ENCODE peak calls at places on chromosome 10, in seven cellular contexts. W is H1, X is neuronal stem cell, M is IMR-90, D is mesendoderm, N is mesenchymal stem cell, R is trophoblast cell. A is an unnamed sample.

GRCh38 chr10:22379059-22379458 is 33.8 kb downstream of the SPAG6 start:
- DNase-seq in W (no peak), X (no peak), M (no peak), D (no peak), N (no peak), R (no peak), A (no peak)

GRCh38 chr10:120422459-120422858 is 34.6 kb upstream of the PLPP4 start:
- DNase-seq in W (peak; percentile 13), X (no peak), M (peak; percentile 52), D (peak; percentile 42), N (peak; percentile 90), R (peak; percentile 67), A (no peak)

GRCh38 chr10:1159131-1160061 is 103.2 kb downstream of the WDR37 start:
- DNase-seq in W (no peak), X (no peak), M (peak; percentile 58), D (no peak), N (no peak), R (peak; percentile 68), A (no peak)

GRCh38 chr10:103761075-103761920 is 94.1 kb downstream of the SH3PXD2A start:
- DNase-seq in W (no peak), X (no peak), M (no peak), D (no peak), N (no peak), R (peak; percentile 41), A (no peak)

GRCh38 chr10:132390455-132391371 is 6.3 kb upstream of the PWWP2B start:
- DNase-seq in W (no peak), X (no peak), M (no peak), D (no peak), N (no peak), R (no peak), A (no peak)

GRCh38 chr10:7529638-7530037 is 118.8 kb upstream of the SFMBT2 start:
- DNase-seq in W (peak; percentile 29), X (no peak), M (no peak), D (peak; percentile 66), N (peak; percentile 5), R (peak; percentile 61), A (peak; percentile 59)

GRCh38 chr10:44974082-44974627 is 4.5 kb downstream of the DEPP1 start:
- DNase-seq in W (no peak), X (no peak), M (no peak), D (no peak), N (no peak), R (no peak), A (no peak)

GRCh38 chr10:88041243-88042161 is 178.1 kb downstream of the PTEN start:
- DNase-seq in W (no peak), X (no peak), M (peak; percentile 48), D (no peak), N (peak; percentile 42), R (no peak), A (no peak)

DNA sequence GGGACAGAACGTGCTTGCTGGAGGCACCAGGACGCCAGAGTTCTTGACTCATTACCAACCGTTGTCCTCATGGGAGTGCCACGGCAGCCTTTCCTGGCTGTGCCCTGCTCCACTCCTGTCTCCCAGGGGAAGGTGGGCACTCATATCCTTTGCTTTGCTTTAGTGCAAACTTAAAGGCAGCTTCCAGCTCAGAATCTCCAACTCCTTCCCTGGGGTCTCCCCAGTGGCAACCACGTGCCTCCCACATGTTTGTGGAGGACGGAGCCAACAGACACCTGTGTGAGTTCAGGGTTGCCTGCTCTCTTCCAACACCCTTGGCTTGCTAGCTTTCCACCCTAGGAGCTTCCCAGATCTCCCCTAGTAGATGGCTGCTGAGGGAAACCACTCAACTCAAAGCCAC is 52.0 kb upstream of the HMX3 start:
- DNase-seq in W (no peak), X (no peak), M (no peak), D (no peak), N (no peak), R (no peak), A (no peak)
- H3K18ac ChIP-seq in W (no peak overlapping the region), X (no peak overlapping the region), M (no peak overlapping the region), D (no peak overlapping the region), N (no peak overlapping the region), R (no peak overlapping the region), A (no peak overlapping the region)

GRCh38 chr10:113764598-113764997 is 13.1 kb downstream of the PLEKHS1 start:
- DNase-seq in W (no peak), X (no peak), M (no peak), D (no peak), N (peak; percentile 65), R (peak; percentile 7), A (no peak)

GRCh38 chr10:113767222-113767621 is 15.7 kb downstream of the PLEKHS1 start:
- DNase-seq in W (no peak), X (no peak), M (no peak), D (no peak), N (no peak), R (peak; percentile 54), A (no peak)

GRCh38 chr10:113756940-113757543 is 5.6 kb downstream of the PLEKHS1 start:
- DNase-seq in W (no peak), X (no peak), M (no peak), D (no peak), N (no peak), R (no peak), A (no peak)

GRCh38 chr10:113765910-113766309 is 14.4 kb downstream of the PLEKHS1 start:
- DNase-seq in W (no peak), X (no peak), M (no peak), D (no peak), N (no peak), R (no peak), A (no peak)

GRCh38 chr10:113762083-113762482 is 10.6 kb downstream of the PLEKHS1 start:
- DNase-seq in W (no peak), X (no peak), M (no peak), D (no peak), N (no peak), R (no peak), A (no peak)
- H4K8ac ChIP-seq in W (no peak overlapping the region), X (no peak overlapping the region), M (no peak overlapping the region), D (no peak overlapping the region), N (no peak overlapping the region), R (no peak overlapping the region), A (no peak overlapping the region)

DNA sequence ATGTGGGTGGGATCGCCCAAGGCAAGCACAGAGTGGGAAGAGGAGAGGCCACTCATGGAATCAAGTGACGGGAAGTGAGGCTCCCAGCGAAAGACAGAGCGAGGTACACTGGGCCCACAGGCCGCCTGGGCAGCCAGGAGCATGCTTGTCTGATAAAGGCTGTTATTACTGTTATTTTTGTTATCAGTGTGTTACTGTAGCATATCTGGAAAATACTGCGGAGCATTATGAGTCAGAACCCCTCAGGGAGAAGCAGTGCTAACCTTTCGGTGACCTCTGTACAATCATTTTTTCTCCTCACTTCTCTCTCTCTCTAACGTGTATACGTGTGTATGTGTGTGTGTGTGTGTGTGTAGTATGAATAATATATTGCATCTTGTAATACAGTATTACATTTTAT is 3.8 kb upstream of the TCERG1L start:
- DNase-seq in W (no peak), X (no peak), M (no peak), D (no peak), N (no peak), R (peak; percentile 75), A (no peak)
- H3K18ac ChIP-seq in W (no peak overlapping the region), X (peak overlapping the region; percentile 46), M (no peak overlapping the region), D (no peak overlapping the region), N (no peak overlapping the region), R (no peak overlapping the region), A (no peak overlapping the region)

DNA sequence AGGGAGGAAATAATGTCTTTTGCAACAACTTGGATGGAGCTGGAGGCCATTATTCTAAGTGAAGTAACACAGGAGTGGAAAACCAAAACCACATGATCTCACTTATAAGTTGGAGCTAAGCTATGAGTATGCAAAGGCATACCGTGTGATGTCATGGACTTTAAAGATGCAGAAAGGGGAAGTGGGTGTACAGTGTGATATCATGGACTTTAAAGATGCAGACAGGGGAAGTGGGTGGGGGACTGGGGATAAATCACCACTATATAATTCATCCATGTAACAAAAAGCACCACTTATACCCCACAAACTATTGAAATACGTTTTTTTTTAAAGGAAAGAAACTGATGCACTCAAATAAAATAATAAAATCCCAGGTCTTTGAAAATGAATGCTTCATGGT is 29.5 kb downstream of the LYZL2 start:
- DNase-seq in W (no peak), X (no peak), M (peak; percentile 18), D (no peak), N (peak; percentile 13), R (peak; percentile 20), A (no peak)
- H4K8ac ChIP-seq in W (no peak overlapping the region), X (no peak overlapping the region), M (no peak overlapping the region), D (no peak overlapping the region), N (no peak overlapping the region), R (no peak overlapping the region), A (no peak overlapping the region)

GRCh38 chr10:78980815-78981214 is 88.0 kb upstream of the ZMIZ1 start:
- DNase-seq in W (no peak), X (no peak), M (no peak), D (no peak), N (no peak), R (no peak), A (no peak)
- H3K18ac ChIP-seq in W (no peak overlapping the region), X (no peak overlapping the region), M (no peak overlapping the region), D (no peak overlapping the region), N (no peak overlapping the region), R (no peak overlapping the region), A (no peak overlapping the region)

GRCh38 chr10:114565066-114565465 is 93.0 kb downstream of the ABLIM1 start:
- DNase-seq in W (no peak), X (no peak), M (peak; percentile 77), D (no peak), N (no peak), R (peak; percentile 65), A (no peak)
- H4K8ac ChIP-seq in W (no peak overlapping the region), X (no peak overlapping the region), M (no peak overlapping the region), D (no peak overlapping the region), N (no peak overlapping the region), R (no peak overlapping the region), A (no peak overlapping the region)

GRCh38 chr10:80365510-80365909 is 8.9 kb downstream of the DYDC2 start:
- DNase-seq in W (no peak), X (no peak), M (no peak), D (no peak), N (no peak), R (no peak), A (no peak)
- H3K18ac ChIP-seq in W (no peak overlapping the region), X (no peak overlapping the region), M (no peak overlapping the region), D (no peak overlapping the region), N (no peak overlapping the region), R (no peak overlapping the region), A (no peak overlapping the region)

DNA sequence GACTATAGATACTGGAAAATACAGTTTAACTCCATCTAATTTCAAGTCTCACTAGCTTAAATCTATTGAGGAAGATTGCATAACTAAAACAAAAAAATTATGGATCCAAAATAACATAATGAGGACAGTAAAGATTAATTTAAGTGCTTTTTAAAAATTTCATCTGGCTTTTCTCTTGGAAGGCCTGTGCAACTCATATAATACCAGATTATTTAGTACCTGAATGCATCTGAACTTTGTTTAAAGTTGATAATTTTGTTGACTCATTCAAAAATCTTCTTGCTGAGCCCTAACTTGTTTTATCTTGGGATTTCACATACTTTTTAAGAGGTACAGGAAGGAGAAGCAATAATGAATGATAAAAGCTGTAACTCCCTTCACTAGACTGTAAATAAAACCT is 146.5 kb downstream of the CSTF2T start:
- DNase-seq in W (no peak), X (no peak), M (no peak), D (no peak), N (no peak), R (no peak), A (no peak)
- H4K8ac ChIP-seq in W (no peak overlapping the region), X (no peak overlapping the region), M (no peak overlapping the region), D (no peak overlapping the region), N (no peak overlapping the region), R (no peak overlapping the region), A (no peak overlapping the region)